ENCODE peak calls at places on chromosomes 11 and 22, in eight cellular contexts. X is retinal pigment epithelial cell, P is RCC 7860, D is SHP77, B is activated gamma-delta T cell, R is GM04504, S is uterus, V is EL. C is an unnamed sample.

GRCh38 chr11:29280452-29280851 is 736.4 kb downstream of the KCNA4 start:
- DNase-seq in S (no peak), X (no peak), P (peak), D (no peak), B (no peak), V (peak), R (no peak), C (no peak)

GRCh38 chr22:45202333-45203149 is 38.2 kb downstream of the KIAA0930 start:
- DNase-seq in X (no peak), B (no peak), R (no peak), P (no peak), D (no peak), V (no peak), S (no peak), C (no peak)

GRCh38 chr11:3092603-3093141 is 35.4 kb upstream of the CARS1 start:
- DNase-seq in V (no peak), P (no peak), X (no peak), D (no peak), S (no peak), B (no peak), R (no peak), C (no peak)

GRCh38 chr11:13386567-13386966 is 76.5 kb downstream of the BTBD10 start:
- DNase-seq in S (no peak), D (no peak), V (no peak), R (no peak), B (no peak), X (no peak), P (no peak), C (no peak)

GRCh38 chr11:35013514-35014191 is 97.2 kb downstream of the PDHX start:
- DNase-seq in S (no peak), P (no peak), R (no peak), X (no peak), D (no peak), V (no peak), B (no peak), C (peak)

GRCh38 chr22:46386312-46386711 is 50.8 kb downstream of the TRMU start:
- DNase-seq in P (no peak), S (no peak), B (no peak), D (peak), X (no peak), R (no peak), V (no peak), C (no peak)

GRCh38 chr11:122677256-122677655 is 21.7 kb downstream of the UBASH3B start:
- DNase-seq in B (no peak), D (no peak), V (no peak), X (no peak), P (no peak), R (no peak), S (no peak), C (no peak)

GRCh38 chr11:28981331-28981865 is 873.2 kb downstream of the METTL15 start:
- DNase-seq in B (no peak), P (no peak), R (no peak), X (no peak), V (peak), S (no peak), D (no peak), C (no peak)

GRCh38 chr22:42872821-42873220 is 15.7 kb upstream of the ARFGAP3 start:
- DNase-seq in S (no peak), B (no peak), P (no peak), X (no peak), V (no peak), R (no peak), D (no peak), C (no peak)

GRCh38 chr11:117361432-117361831 is 33.8 kb downstream of the CEP164 start:
- DNase-seq in S (no peak), B (no peak), D (no peak), V (no peak), X (no peak), P (no peak), R (no peak), C (no peak)

GRCh38 chr11:76209956-76210885 is 3.9 kb upstream of the WNT11 start:
- DNase-seq in B (no peak), X (peak), R (peak), P (no peak), S (peak), D (no peak), V (peak), C (no peak)

GRCh38 chr11:90220391-90220790 is 2.5 kb downstream of the CHORDC1 start:
- DNase-seq in B (no peak), S (no peak), P (no peak), R (peak), X (no peak), D (no peak), V (peak), C (no peak)

GRCh38 chr11:46916669-46917108 is 1.7 kb downstream of the LRP4 start:
- DNase-seq in V (peak), R (peak), B (no peak), D (no peak), P (peak), X (no peak), S (peak), C (peak)

GRCh38 chr11:123305601-123306000 is 110.6 kb upstream of the CLMP start:
- DNase-seq in X (no peak), S (no peak), P (no peak), D (no peak), R (no peak), V (no peak), B (no peak), C (no peak)

GRCh38 chr22:20567993-20568417 is 60.6 kb downstream of the MED15 start:
- DNase-seq in S (no peak), D (no peak), V (peak), R (peak), B (no peak), P (no peak), X (peak), C (no peak)

GRCh38 chr22:38191115-38191514 is 9.5 kb upstream of the PLA2G6 start:
- DNase-seq in V (no peak), X (no peak), R (no peak), B (no peak), D (no peak), S (no peak), P (no peak), C (no peak)

GRCh38 chr11:116772443-116773202 is at the start of gene BUD13:
- DNase-seq in P (peak), B (peak), D (peak), X (no peak), V (peak), S (peak), R (peak), C (peak)

GRCh38 chr22:49367016-49367697 is 460.5 kb downstream of the BRD1 start:
- DNase-seq in S (no peak), P (no peak), D (no peak), X (no peak), V (no peak), R (no peak), B (no peak), C (no peak)

GRCh38 chr22:25514436-25514835 is 50.0 kb upstream of the GRK3 start:
- DNase-seq in P (no peak), S (no peak), D (no peak), B (no peak), R (no peak), X (no peak), V (peak), C (no peak)

GRCh38 chr11:110376711-110377324 is 52.9 kb upstream of the FDX1 start:
- DNase-seq in V (peak), R (peak), P (peak), B (no peak), D (peak), X (peak), S (peak), C (peak)

GRCh38 chr11:108873938-108874337 is 209.1 kb downstream of the DDX10 start:
- DNase-seq in B (no peak), P (no peak), R (no peak), D (no peak), V (no peak), X (no peak), S (no peak), C (no peak)

GRCh38 chr11:101583180-101584128 is at the start of gene TRPC6:
- DNase-seq in X (no peak), P (no peak), V (peak), R (peak), S (peak), D (no peak), B (peak), C (no peak)

GRCh38 chr11:107732327-107733051 is 20.6 kb upstream of the SLN start:
- DNase-seq in P (no peak), D (no peak), B (no peak), X (no peak), R (no peak), V (no peak), S (no peak), C (no peak)

GRCh38 chr11:47105974-47106373 is 70.7 kb downstream of the ARFGAP2 start:
- DNase-seq in R (no peak), D (no peak), B (no peak), V (no peak), X (no peak), P (no peak), S (no peak), C (no peak)

GRCh38 chr11:1938343-1939005 is 8.7 kb upstream of the MRPL23 start:
- DNase-seq in P (no peak), X (no peak), S (no peak), B (no peak), R (no peak), D (no peak), V (no peak), C (no peak)

GRCh38 chr11:118295834-118296454 is 8.6 kb upstream of the CD3E start:
- DNase-seq in S (no peak), P (peak), D (no peak), R (no peak), X (no peak), B (no peak), V (peak), C (no peak)

GRCh38 chr11:72072348-72072747 is 8.0 kb downstream of the NUMA1 start:
- DNase-seq in R (peak), B (no peak), P (peak), S (no peak), D (no peak), V (peak), X (no peak), C (peak)

GRCh38 chr22:49233507-49234100 is 594.1 kb downstream of the BRD1 start:
- DNase-seq in P (no peak), V (no peak), S (no peak), R (no peak), D (no peak), X (no peak), B (no peak), C (no peak)

GRCh38 chr11:92061648-92062047 is 163.0 kb upstream of the FAT3 start:
- DNase-seq in B (no peak), S (no peak), V (no peak), X (no peak), D (no peak), R (no peak), P (no peak), C (no peak)

GRCh38 chr11:117814766-117815261 is 9.7 kb downstream of the FXYD2 start:
- DNase-seq in R (no peak), S (peak), X (no peak), V (no peak), B (no peak), D (no peak), P (peak), C (no peak)

GRCh38 chr22:44727148-44727547 is 25.1 kb downstream of the PRR5 start:
- DNase-seq in B (no peak), R (no peak), X (no peak), D (no peak), V (no peak), P (no peak), S (no peak), C (no peak)

GRCh38 chr11:87005569-87005921 is 32.2 kb upstream of the TMEM135 start:
- DNase-seq in B (no peak), X (no peak), P (no peak), S (no peak), D (no peak), R (no peak), V (no peak), C (no peak)

GRCh38 chr22:28015676-28016601 is 96.9 kb upstream of the PITPNB start:
- DNase-seq in S (peak), B (no peak), D (no peak), X (no peak), P (no peak), V (no peak), R (no peak), C (no peak)

GRCh38 chr22:20463324-20464095 is 25.9 kb upstream of the SCARF2 start:
- DNase-seq in P (no peak), R (no peak), S (no peak), V (no peak), X (no peak), B (no peak), D (no peak), C (no peak)

GRCh38 chr11:23574149-23574548 is 713.9 kb upstream of the CCDC179 start:
- DNase-seq in B (no peak), R (no peak), S (no peak), D (no peak), P (no peak), X (no peak), V (no peak), C (no peak)

GRCh38 chr11:130624946-130625345 is 176.5 kb downstream of the ADAMTS15 start:
- DNase-seq in V (no peak), D (no peak), S (no peak), B (no peak), P (no peak), R (no peak), X (peak), C (no peak)

GRCh38 chr11:82756765-82757650 is 23.3 kb upstream of the FAM181B start:
- DNase-seq in R (no peak), D (no peak), X (no peak), P (no peak), V (no peak), B (no peak), S (no peak), C (no peak)

GRCh38 chr11:117815262-117815803 is 9.2 kb downstream of the FXYD2 start:
- DNase-seq in B (peak), X (no peak), V (no peak), D (no peak), S (no peak), R (no peak), P (peak), C (no peak)

GRCh38 chr11:13016415-13016814 is 7.3 kb downstream of the RASSF10 start:
- DNase-seq in D (no peak), B (no peak), S (no peak), R (no peak), P (no peak), X (no peak), V (peak), C (no peak)

GRCh38 chr11:32081129-32081641 is 9.7 kb upstream of the RCN1 start:
- DNase-seq in B (no peak), S (no peak), X (peak), R (peak), P (peak), V (peak), D (no peak), C (peak)